ENCODE peak calls at places on chromosomes 1 and 21, in six cellular contexts. R, C, K, P, V and N are unnamed samples.

GRCh38 chr1:43482240-43482639 is 28.5 kb upstream of the HYI start:
- DNase-seq in V (no peak), K (no peak), P (no peak), R (no peak), C (no peak), N (no peak)

GRCh38 chr21:42040411-42041180 is 30.4 kb upstream of the ZBTB21 start:
- DNase-seq in C (no peak), R (no peak), V (no peak), K (peak; percentile 67), P (peak; percentile 39), N (peak; percentile 74)

GRCh38 chr1:99481391-99481996 is 164.4 kb upstream of the PALMD start:
- DNase-seq in R (no peak), C (peak; percentile 57), K (peak; percentile 60), V (peak; percentile 38), P (no peak), N (no peak)

GRCh38 chr1:81912383-81912782 is 111.6 kb downstream of the ADGRL2 start:
- DNase-seq in R (no peak), K (no peak), C (no peak), P (no peak), V (no peak), N (no peak)

GRCh38 chr1:153944005-153944821 is 2.3 kb downstream of the DENND4B start:
- DNase-seq in C (no peak), R (no peak), V (peak; percentile 29), K (no peak), P (peak; percentile 87), N (no peak)

GRCh38 chr21:14403681-14404318 is 20.9 kb upstream of the HSPA13 start:
- DNase-seq in P (no peak), C (no peak), K (peak; percentile 19), R (no peak), V (peak; percentile 49), N (no peak)

GRCh38 chr1:67883069-67883468 is 49.8 kb upstream of the GNG12 start:
- DNase-seq in R (no peak), P (no peak), C (no peak), K (no peak), V (no peak), N (no peak)

GRCh38 chr1:218496561-218496960 is 151.4 kb downstream of the TGFB2 start:
- DNase-seq in K (peak; percentile 47), P (no peak), C (no peak), V (no peak), R (no peak), N (no peak)

GRCh38 chr1:162916407-162916806 is 55.4 kb upstream of the CCDC190 start:
- DNase-seq in C (no peak), R (no peak), V (no peak), P (no peak), K (no peak), N (no peak)

GRCh38 chr1:112868191-112868590 is 87.8 kb downstream of the SLC16A1 start:
- DNase-seq in V (no peak), C (no peak), R (no peak), K (no peak), P (no peak), N (peak; percentile 38)

GRCh38 chr21:40516336-40516735 is 330.6 kb downstream of the DSCAM start:
- DNase-seq in P (no peak), R (no peak), V (no peak), K (no peak), C (no peak), N (no peak)

GRCh38 chr1:63593303-63593886 is at the start of gene PGM1:
- DNase-seq in C (peak; percentile 68), V (no peak), R (peak; percentile 70), P (peak; percentile 96), K (peak; percentile 49), N (peak; percentile 86)

GRCh38 chr21:25528511-25528910 is 78.8 kb downstream of the MRPL39 start:
- DNase-seq in P (no peak), R (no peak), V (no peak), C (no peak), K (no peak), N (no peak)

GRCh38 chr1:207848234-207848633 is 62.7 kb downstream of the CD34 start:
- DNase-seq in C (peak; percentile 58), V (peak; percentile 43), P (peak; percentile 91), K (peak; percentile 76), R (no peak), N (peak; percentile 83)

GRCh38 chr1:39427912-39428311 is 63.5 kb upstream of the BMP8A start:
- DNase-seq in C (no peak), V (no peak), P (no peak), K (no peak), R (no peak), N (no peak)

GRCh38 chr1:242242983-242243382 is 244.1 kb upstream of the MAP1LC3C start:
- DNase-seq in C (peak; percentile 42), V (no peak), P (no peak), K (no peak), R (no peak), N (no peak)

GRCh38 chr1:76268341-76268740 is 193.8 kb downstream of the ST6GALNAC3 start:
- DNase-seq in C (no peak), K (no peak), R (no peak), V (no peak), P (no peak), N (no peak)

GRCh38 chr1:154819628-154820590 is 50.2 kb downstream of the KCNN3 start:
- DNase-seq in R (no peak), P (no peak), K (peak; percentile 13), V (peak; percentile 43), C (no peak), N (no peak)

GRCh38 chr1:242826706-242827336 is 302.3 kb upstream of the PLD5 start:
- DNase-seq in C (no peak), K (no peak), R (no peak), V (no peak), P (no peak), N (no peak)

GRCh38 chr1:195934839-195935557 is 673.2 kb downstream of the KCNT2 start:
- DNase-seq in K (no peak), V (no peak), C (no peak), R (no peak), P (no peak), N (no peak)

GRCh38 chr1:197200468-197200899 is 54.0 kb upstream of the ASPM start:
- DNase-seq in V (no peak), K (no peak), P (no peak), C (no peak), R (no peak), N (no peak)

GRCh38 chr1:226738995-226739695 is at the start of gene ITPKB:
- DNase-seq in K (no peak), V (no peak), P (peak; percentile 90), C (peak; percentile 77), R (peak; percentile 59), N (peak; percentile 91)

GRCh38 chr1:28553229-28553930 is 495 bp downstream of the TRNAU1AP start:
- DNase-seq in R (no peak), P (peak; percentile 87), K (no peak), C (peak; percentile 15), V (peak; percentile 72), N (peak; percentile 69)

GRCh38 chr21:41536076-41536826 is 28.3 kb upstream of the TMPRSS2 start:
- DNase-seq in R (peak; percentile 82), V (no peak), P (no peak), C (peak; percentile 85), K (no peak), N (no peak)

GRCh38 chr1:27436204-27437159 is 44.1 kb downstream of the GPR3 start:
- DNase-seq in C (peak; percentile 51), K (peak; percentile 25), R (no peak), P (no peak), V (peak; percentile 68), N (no peak)
- TF ChIP-seq POLR2AphosphoS5 in C (peak; percentile 90), K (no peak), R (no peak), P (peak; percentile 55), V (no peak), N (peak; percentile 77)

GRCh38 chr1:243926803-243927245 is 76.8 kb upstream of the AKT3 start:
- DNase-seq in C (no peak), V (no peak), K (no peak), P (no peak), R (no peak), N (no peak)
- H3K4me3 ChIP-seq in C (no peak overlapping the region), V (no peak overlapping the region), K (no peak overlapping the region), P (no peak overlapping the region), R (no peak overlapping the region), N (no peak overlapping the region)

DNA sequence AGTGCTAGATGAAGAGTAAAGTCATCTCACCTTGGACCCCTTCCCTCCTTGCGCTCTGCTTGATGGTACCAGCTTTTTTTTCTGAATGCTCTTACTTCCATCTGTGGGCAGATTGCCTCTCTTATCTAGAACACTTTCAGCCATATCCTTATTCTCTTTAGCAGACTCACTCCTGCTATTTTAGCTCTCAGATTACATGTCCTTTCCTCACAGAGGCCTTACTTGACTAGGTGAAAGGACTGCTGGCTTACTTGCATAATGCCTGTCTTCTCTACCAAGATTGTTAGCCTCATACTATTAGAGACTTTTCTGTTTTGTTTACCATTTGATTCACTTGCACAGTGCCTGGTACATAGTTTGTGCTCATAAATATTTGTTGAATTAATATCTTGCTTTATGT is 9.3 kb downstream of the IFI44 start:
- DNase-seq in R (no peak), C (no peak), P (no peak), V (no peak), K (no peak), N (no peak)
- TF ChIP-seq POLR2AphosphoS5 in R (no peak), C (no peak), P (no peak), V (no peak), K (no peak), N (no peak)

DNA sequence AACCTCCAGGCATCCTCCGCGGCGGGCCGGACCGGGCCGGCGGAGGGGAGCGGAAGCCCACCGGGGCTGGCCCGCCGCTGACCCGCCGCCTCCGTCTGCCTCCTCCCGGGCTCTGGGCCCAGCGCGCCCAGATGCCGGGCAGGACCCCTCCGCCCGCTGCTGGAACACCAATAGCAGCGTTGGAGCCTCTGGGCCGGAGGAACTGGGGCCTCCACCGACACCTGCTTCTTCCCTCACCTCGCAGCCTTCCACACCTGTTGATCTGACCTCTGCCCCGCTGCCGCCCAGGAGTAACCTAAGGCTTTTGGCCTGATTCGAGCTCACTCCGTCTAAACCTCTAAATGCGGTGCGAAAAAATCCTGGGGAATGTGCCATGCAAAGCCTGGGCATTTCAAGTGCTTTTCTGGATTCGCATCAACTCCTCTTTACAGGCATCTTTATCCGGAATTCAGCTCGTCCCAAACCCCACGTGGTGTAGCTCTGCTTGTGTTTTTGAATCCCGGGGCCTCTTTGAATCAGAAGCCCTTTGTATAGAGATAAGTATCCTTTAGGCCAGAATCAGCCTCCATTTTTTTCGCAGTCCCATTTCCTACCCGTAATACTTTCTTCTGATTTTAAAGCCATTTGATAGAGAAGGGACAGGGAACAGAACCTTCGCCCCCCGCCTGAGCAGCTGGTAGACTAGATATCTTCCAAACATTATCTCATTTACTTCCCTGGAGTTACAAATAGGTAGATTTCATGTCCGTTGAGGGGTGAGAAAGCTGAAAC is 680 bp upstream of the CNN3 start:
- DNase-seq in C (peak; percentile 25), K (peak; percentile 59), V (no peak), P (no peak), R (no peak), N (no peak)
- H3K4me3 ChIP-seq in C (peak overlapping the region; percentile 66), K (peak overlapping the region; percentile 81), V (no peak overlapping the region), P (peak overlapping the region; percentile 59), R (peak overlapping the region; percentile 96), N (peak overlapping the region; percentile 89)